ENCODE peak calls at places on chromosome 15, in seven cellular contexts. S, Y, J, C, I, V and L are unnamed samples.

GRCh38 chr15:90879730-90880366 is 4.5 kb upstream of the FES start:
- DNase-seq in S (no peak), Y (no peak), J (no peak), C (no peak), I (no peak), V (no peak), L (no peak)

GRCh38 chr15:94206463-94207167 is 24.7 kb upstream of the MCTP2 start:
- DNase-seq in S (peak; percentile 93), Y (no peak), J (peak; percentile 15), C (peak; percentile 10), I (no peak), V (no peak), L (no peak)

GRCh38 chr15:84833447-84833846 is 16.3 kb downstream of the ALPK3 start:
- DNase-seq in S (no peak), Y (no peak), J (no peak), C (no peak), I (no peak), V (peak; percentile 47), L (peak; percentile 43)

GRCh38 chr15:57676578-57676977 is 29.9 kb upstream of the POLR2M start:
- DNase-seq in S (no peak), Y (no peak), J (peak; percentile 47), C (no peak), I (no peak), V (no peak), L (no peak)

GRCh38 chr15:50210462-50211264 is 28.7 kb downstream of the SLC27A2 start:
- DNase-seq in S (no peak), Y (no peak), J (no peak), C (no peak), I (no peak), V (no peak), L (no peak)

GRCh38 chr15:57263520-57263919 is 112.8 kb upstream of the CGNL1 start:
- DNase-seq in S (no peak), Y (no peak), J (no peak), C (no peak), I (no peak), V (no peak), L (no peak)

GRCh38 chr15:56176996-56177395 is 66.7 kb downstream of the RFX7 start:
- DNase-seq in S (no peak), Y (no peak), J (no peak), C (no peak), I (no peak), V (no peak), L (no peak)

GRCh38 chr15:68431792-68432401 is at the start of gene ITGA11:
- DNase-seq in S (no peak), Y (peak; percentile 91), J (peak; percentile 80), C (no peak), I (peak; percentile 21), V (peak; percentile 87), L (peak; percentile 83)

GRCh38 chr15:65804252-65804931 is 12.3 kb upstream of the DENND4A start:
- DNase-seq in S (no peak), Y (no peak), J (no peak), C (no peak), I (no peak), V (no peak), L (no peak)

GRCh38 chr15:76064375-76064774 is 4.6 kb downstream of the TMEM266 start:
- DNase-seq in S (no peak), Y (peak; percentile 32), J (peak; percentile 41), C (no peak), I (no peak), V (no peak), L (no peak)

GRCh38 chr15:76059320-76060097 is at the start of gene TMEM266:
- DNase-seq in S (no peak), Y (peak; percentile 98), J (peak; percentile 58), C (no peak), I (peak; percentile 52), V (no peak), L (peak; percentile 52)

GRCh38 chr15:76060098-76060989 is 559 bp downstream of the TMEM266 start:
- DNase-seq in S (no peak), Y (no peak), J (peak; percentile 17), C (no peak), I (peak; percentile 68), V (no peak), L (no peak)

GRCh38 chr15:76061700-76062099 is 1.9 kb downstream of the TMEM266 start:
- DNase-seq in S (no peak), Y (no peak), J (no peak), C (no peak), I (no peak), V (no peak), L (no peak)

GRCh38 chr15:76062282-76062681 is 2.5 kb downstream of the TMEM266 start:
- DNase-seq in S (no peak), Y (no peak), J (no peak), C (no peak), I (no peak), V (no peak), L (no peak)
- H3K4me3 ChIP-seq in S (no peak overlapping the region), Y (no peak overlapping the region), J (no peak overlapping the region), C (no peak overlapping the region), I (no peak overlapping the region), V (no peak overlapping the region), L (no peak overlapping the region)

GRCh38 chr15:78626611-78627010 is 5.8 kb upstream of the CHRNA3 start:
- DNase-seq in S (no peak), Y (no peak), J (no peak), C (no peak), I (no peak), V (no peak), L (no peak)

GRCh38 chr15:78621810-78622402 is 1.1 kb upstream of the CHRNA3 start:
- DNase-seq in S (no peak), Y (no peak), J (no peak), C (no peak), I (no peak), V (no peak), L (no peak)

GRCh38 chr15:78625621-78626280 is 5.0 kb upstream of the CHRNA3 start:
- DNase-seq in S (no peak), Y (peak; percentile 66), J (peak; percentile 17), C (no peak), I (no peak), V (no peak), L (peak; percentile 45)

GRCh38 chr15:78624651-78625590 is 4.1 kb upstream of the CHRNA3 start:
- DNase-seq in S (no peak), Y (no peak), J (no peak), C (no peak), I (no peak), V (no peak), L (no peak)

DNA sequence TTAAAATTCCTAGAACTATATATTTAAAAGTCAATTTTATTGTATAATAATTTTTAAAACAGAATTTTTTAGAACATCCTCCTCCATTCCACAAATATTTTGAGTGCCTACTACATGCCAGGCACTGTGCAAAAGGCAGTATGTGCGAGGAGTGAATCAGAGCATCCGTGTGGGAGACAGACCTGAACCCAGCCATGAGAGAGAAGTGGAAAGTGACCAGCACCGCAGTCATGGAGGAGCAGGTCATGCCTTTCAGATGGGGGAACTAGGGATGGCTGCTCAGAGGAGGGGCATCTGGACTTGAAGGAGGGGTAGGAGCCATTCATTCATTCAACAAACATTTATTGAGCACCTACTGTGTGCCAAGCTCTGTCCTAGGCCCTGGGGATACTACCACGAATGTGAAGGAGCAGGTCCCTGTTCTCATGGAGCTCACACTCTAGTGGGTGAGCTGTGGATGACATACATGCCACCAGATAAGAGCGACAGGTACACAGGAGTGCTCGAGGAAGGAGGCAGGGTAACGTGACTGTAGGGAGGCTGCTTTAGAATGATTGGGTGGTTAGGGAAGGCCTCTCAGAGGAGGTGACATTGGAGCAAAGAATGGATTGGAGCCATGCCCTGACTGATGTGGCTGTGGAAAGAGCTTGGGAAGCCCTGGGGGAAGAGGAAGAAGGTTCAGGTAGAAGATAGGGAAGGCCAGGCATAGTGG is 3.1 kb upstream of the CHRNA3 start:
- DNase-seq in S (no peak), Y (no peak), J (no peak), C (no peak), I (no peak), V (no peak), L (no peak)
- H3K4me3 ChIP-seq in S (no peak overlapping the region), Y (no peak overlapping the region), J (no peak overlapping the region), C (no peak overlapping the region), I (no peak overlapping the region), V (no peak overlapping the region), L (no peak overlapping the region)

DNA sequence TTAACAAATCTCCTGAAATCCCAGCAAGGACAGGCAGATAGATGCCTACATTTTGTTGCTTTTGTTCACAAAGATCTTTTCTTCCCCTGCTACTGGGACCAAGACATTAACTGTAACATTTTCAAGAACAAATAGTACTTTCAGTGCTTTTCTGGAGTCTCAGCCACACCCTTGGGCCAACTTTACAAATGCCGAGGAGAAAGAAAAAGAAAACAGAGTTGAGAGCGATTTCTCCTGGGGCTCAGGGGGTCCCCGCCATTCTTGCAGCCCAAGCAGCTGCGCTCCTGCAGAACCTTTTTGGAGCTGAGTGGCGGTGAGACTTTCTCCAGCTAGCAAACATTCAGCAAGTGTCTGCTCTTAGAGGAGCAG is 18.8 kb downstream of the EID1 start:
- DNase-seq in S (no peak), Y (no peak), J (no peak), C (no peak), I (no peak), V (no peak), L (no peak)
- H3K4me3 ChIP-seq in S (peak overlapping the region; percentile 28), Y (no peak overlapping the region), J (peak overlapping the region; percentile 55), C (no peak overlapping the region), I (no peak overlapping the region), V (peak overlapping the region; percentile 21), L (no peak overlapping the region)

DNA sequence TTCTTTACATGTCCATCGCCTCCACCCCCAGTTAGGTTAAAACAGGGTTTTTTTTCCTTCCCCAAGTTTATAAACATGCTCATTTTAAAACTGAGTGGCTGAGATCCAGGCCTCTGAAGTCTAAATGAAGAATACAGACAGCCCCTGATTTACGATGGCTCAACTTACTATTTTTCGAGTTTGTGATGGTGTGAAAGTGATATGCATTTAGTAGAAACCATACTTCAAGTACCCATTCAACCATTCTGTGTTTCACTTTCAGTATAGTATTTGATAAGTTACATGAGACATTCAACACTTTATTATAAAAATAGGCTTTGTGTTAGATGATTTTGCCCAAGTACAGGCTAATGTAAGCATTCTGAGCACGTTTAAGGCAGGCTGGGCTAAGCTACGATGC is 30.5 kb upstream of the GNB5 start:
- DNase-seq in S (no peak), Y (no peak), J (no peak), C (peak; percentile 24), I (peak; percentile 71), V (no peak), L (no peak)
- H3K4me3 ChIP-seq in S (no peak overlapping the region), Y (no peak overlapping the region), J (no peak overlapping the region), C (peak overlapping the region; percentile 26), I (peak overlapping the region; percentile 54), V (no peak overlapping the region), L (no peak overlapping the region)

GRCh38 chr15:70101459-70102113 is 3.9 kb upstream of the TLE3 start:
- DNase-seq in S (no peak), Y (peak; percentile 71), J (peak; percentile 96), C (no peak), I (no peak), V (peak; percentile 76), L (peak; percentile 72)
- H3K4me3 ChIP-seq in S (no peak overlapping the region), Y (no peak overlapping the region), J (peak overlapping the region; percentile 14), C (no peak overlapping the region), I (no peak overlapping the region), V (peak overlapping the region; percentile 23), L (no peak overlapping the region)

GRCh38 chr15:77630956-77631789 is 1.5 kb downstream of the LINGO1 start:
- DNase-seq in S (no peak), Y (peak; percentile 62), J (no peak), C (no peak), I (no peak), V (no peak), L (no peak)
- H3K4me3 ChIP-seq in S (no peak overlapping the region), Y (peak overlapping the region; percentile 47), J (no peak overlapping the region), C (no peak overlapping the region), I (no peak overlapping the region), V (peak overlapping the region; percentile 43), L (peak overlapping the region; percentile 32)